ENCODE peak calls at places on chromosomes 5 and 9, in nine cellular contexts. O is NCI-H1105 treated with DMSO at 0.1 percent for 48 hours, B is HEK293T, A is COR-L47, X is T47D, U is M059J, W is kidney, E is A172, Y is fibroblast of mammary gland. G is an unnamed sample.

GRCh38 chr5:14414615-14415515 is 166.7 kb upstream of the OTULINL start:
- DNase-seq in O (no peak), B (no peak), A (no peak), X (no peak), U (no peak), W (no peak), E (no peak), Y (no peak), G (no peak)

GRCh38 chr5:119063579-119064379 is 7.1 kb upstream of the DMXL1 start:
- DNase-seq in O (no peak), B (peak), A (no peak), X (peak), U (peak), W (no peak), E (peak), Y (peak), G (no peak)

GRCh38 chr5:79806741-79807140 is 117.1 kb downstream of the CMYA5 start:
- DNase-seq in O (no peak), B (no peak), A (no peak), X (no peak), U (no peak), W (no peak), E (no peak), Y (peak), G (no peak)

GRCh38 chr9:134982311-134982710 is 64.6 kb upstream of the FCN1 start:
- DNase-seq in O (no peak), B (no peak), A (no peak), X (no peak), U (no peak), W (peak), E (no peak), Y (no peak), G (no peak)

GRCh38 chr5:17103471-17103870 is 114.0 kb upstream of the BASP1 start:
- DNase-seq in O (no peak), B (no peak), A (no peak), X (no peak), U (no peak), W (no peak), E (no peak), Y (no peak), G (no peak)

GRCh38 chr9:33921967-33922895 is 105.3 kb downstream of the UBE2R2 start:
- DNase-seq in O (peak), B (peak), A (peak), X (peak), U (peak), W (no peak), E (no peak), Y (peak), G (no peak)

GRCh38 chr5:66814146-66814991 is 218.2 kb downstream of the MAST4 start:
- DNase-seq in O (peak), B (peak), A (peak), X (peak), U (peak), W (no peak), E (peak), Y (peak), G (peak)

GRCh38 chr5:135234242-135235000 is 164.6 kb downstream of the MACROH2A1 start:
- DNase-seq in O (no peak), B (no peak), A (no peak), X (no peak), U (no peak), W (peak), E (no peak), Y (no peak), G (no peak)

GRCh38 chr5:31768046-31768445 is 129.1 kb downstream of the PDZD2 start:
- DNase-seq in O (no peak), B (no peak), A (no peak), X (no peak), U (no peak), W (no peak), E (no peak), Y (no peak), G (no peak)

GRCh38 chr5:132751444-132751843 is 4.2 kb downstream of the CCNI2 start:
- DNase-seq in O (no peak), B (no peak), A (no peak), X (no peak), U (no peak), W (no peak), E (no peak), Y (peak), G (no peak)

GRCh38 chr5:157265714-157266285 is at the start of gene CYFIP2:
- DNase-seq in O (peak), B (peak), A (peak), X (peak), U (peak), W (peak), E (peak), Y (no peak), G (peak)

GRCh38 chr9:95025213-95026170 is 292.0 kb downstream of the FANCC start:
- DNase-seq in O (no peak), B (peak), A (no peak), X (peak), U (peak), W (peak), E (peak), Y (peak), G (peak)

GRCh38 chr9:114126247-114127060 is 27.4 kb upstream of the KIF12 start:
- DNase-seq in O (no peak), B (no peak), A (no peak), X (no peak), U (no peak), W (peak), E (no peak), Y (no peak), G (no peak)